ENCODE peak calls at places on chromosomes 1 and 21, in five cellular contexts. M, J, E, N and F are unnamed samples.
A peak's percentile ranks its signal among the peaks of the same experiment; 100 is the strongest.

GRCh38 chr1:228285661-228286504 is 78.0 kb downstream of the OBSCN start:
- DNase-seq in M (peak; percentile 57), J (no peak), E (no peak), N (no peak), F (no peak)

GRCh38 chr1:179881642-179882252 is 338 bp upstream of the TOR1AIP1 start:
- DNase-seq in M (peak; percentile 94), J (peak; percentile 83), E (peak; percentile 93), N (no peak), F (peak; percentile 97)

GRCh38 chr1:43651188-43651587 is 1.2 kb downstream of the KDM4A start:
- DNase-seq in M (no peak), J (no peak), E (no peak), N (no peak), F (no peak)

GRCh38 chr1:99645199-99645598 is 714 bp upstream of the PALMD start:
- DNase-seq in M (peak; percentile 78), J (no peak), E (peak; percentile 64), N (no peak), F (peak; percentile 61)

GRCh38 chr21:35770101-35770945 is 290.0 kb downstream of the SETD4 start:
- DNase-seq in M (no peak), J (no peak), E (no peak), N (no peak), F (no peak)

GRCh38 chr1:235741294-235741693 is 91.7 kb upstream of the GNG4 start:
- DNase-seq in M (no peak), J (no peak), E (peak; percentile 54), N (no peak), F (peak; percentile 89)

GRCh38 chr1:178267646-178268094 is 173.8 kb downstream of the RASAL2 start:
- DNase-seq in M (no peak), J (peak; percentile 86), E (peak; percentile 17), N (no peak), F (peak; percentile 53)

GRCh38 chr1:23742670-23743286 is 493 bp upstream of the ELOA start:
- DNase-seq in M (peak; percentile 62), J (peak; percentile 75), E (no peak), N (no peak), F (no peak)

GRCh38 chr1:6601865-6602668 is 602 bp downstream of the KLHL21 start:
- DNase-seq in M (no peak), J (peak; percentile 55), E (peak; percentile 50), N (peak; percentile 64), F (peak; percentile 68)

GRCh38 chr1:92380867-92381266 is 82.0 kb downstream of the RPAP2 start:
- DNase-seq in M (no peak), J (no peak), E (no peak), N (no peak), F (peak; percentile 33)

GRCh38 chr1:20470174-20470573 is 15.8 kb downstream of the CAMK2N1 start:
- DNase-seq in M (no peak), J (no peak), E (no peak), N (no peak), F (no peak)

GRCh38 chr21:38505654-38506523 is 7.6 kb upstream of the ERG start:
- DNase-seq in M (no peak), J (peak; percentile 82), E (peak; percentile 73), N (peak; percentile 75), F (peak; percentile 89)

GRCh38 chr1:207798847-207799246 is 47.0 kb downstream of the CD46 start:
- DNase-seq in M (no peak), J (no peak), E (no peak), N (no peak), F (peak; percentile 65)

GRCh38 chr1:115953180-115953579 is 23.1 kb upstream of the SLC22A15 start:
- DNase-seq in M (no peak), J (no peak), E (no peak), N (no peak), F (no peak)

GRCh38 chr1:199978408-199978940 is 49.0 kb upstream of the NR5A2 start:
- DNase-seq in M (no peak), J (no peak), E (peak; percentile 2), N (no peak), F (peak; percentile 27)

GRCh38 chr21:45128613-45129226 is 54.3 kb downstream of the ADARB1 start:
- DNase-seq in M (no peak), J (peak; percentile 64), E (peak; percentile 72), N (peak; percentile 72), F (peak; percentile 79)

GRCh38 chr1:22870201-22870871 is 102.3 kb downstream of the LACTBL1 start:
- DNase-seq in M (no peak), J (no peak), E (peak; percentile 45), N (peak; percentile 18), F (no peak)

GRCh38 chr1:36584874-36585759 is 102.4 kb upstream of the CSF3R start:
- DNase-seq in M (no peak), J (no peak), E (no peak), N (no peak), F (no peak)

GRCh38 chr1:85344256-85344694 is 67.8 kb upstream of the BCL10 start:
- DNase-seq in M (no peak), J (peak; percentile 91), E (peak; percentile 52), N (peak; percentile 58), F (peak; percentile 72)

GRCh38 chr1:90562892-90563291 is 154.2 kb downstream of the BARHL2 start:
- DNase-seq in M (no peak), J (no peak), E (no peak), N (no peak), F (no peak)

GRCh38 chr1:116763787-116764465 is 9.7 kb downstream of the CD2 start:
- DNase-seq in M (no peak), J (peak; percentile 72), E (peak; percentile 30), N (peak; percentile 46), F (no peak)

GRCh38 chr1:3069491-3070303 is 694 bp downstream of the PRDM16 start:
- DNase-seq in M (peak; percentile 49), J (peak; percentile 68), E (peak; percentile 25), N (peak; percentile 88), F (peak; percentile 57)

GRCh38 chr1:169546087-169546995 is 39.9 kb downstream of the F5 start:
- DNase-seq in M (peak; percentile 66), J (peak; percentile 90), E (peak; percentile 91), N (peak; percentile 82), F (peak; percentile 94)

GRCh38 chr1:16073490-16074104 is at the start of gene FAM131C:
- DNase-seq in M (no peak), J (peak; percentile 65), E (no peak), N (peak; percentile 71), F (no peak)

GRCh38 chr1:56575865-56576264 is 3.5 kb downstream of the PLPP3 start:
- DNase-seq in M (no peak), J (no peak), E (no peak), N (no peak), F (peak; percentile 26)

GRCh38 chr1:44842763-44843655 is at the start of gene PTCH2:
- DNase-seq in M (peak; percentile 77), J (peak; percentile 96), E (peak; percentile 42), N (peak; percentile 96), F (peak; percentile 67)

GRCh38 chr1:197272791-197273190 is 4.7 kb downstream of the CRB1 start:
- DNase-seq in M (no peak), J (no peak), E (no peak), N (no peak), F (no peak)

GRCh38 chr1:197269053-197269452 is 1.0 kb downstream of the CRB1 start:
- DNase-seq in M (no peak), J (no peak), E (no peak), N (peak; percentile 6), F (no peak)

GRCh38 chr1:197265168-197265567 is 2.9 kb upstream of the CRB1 start:
- DNase-seq in M (no peak), J (no peak), E (no peak), N (no peak), F (no peak)

DNA sequence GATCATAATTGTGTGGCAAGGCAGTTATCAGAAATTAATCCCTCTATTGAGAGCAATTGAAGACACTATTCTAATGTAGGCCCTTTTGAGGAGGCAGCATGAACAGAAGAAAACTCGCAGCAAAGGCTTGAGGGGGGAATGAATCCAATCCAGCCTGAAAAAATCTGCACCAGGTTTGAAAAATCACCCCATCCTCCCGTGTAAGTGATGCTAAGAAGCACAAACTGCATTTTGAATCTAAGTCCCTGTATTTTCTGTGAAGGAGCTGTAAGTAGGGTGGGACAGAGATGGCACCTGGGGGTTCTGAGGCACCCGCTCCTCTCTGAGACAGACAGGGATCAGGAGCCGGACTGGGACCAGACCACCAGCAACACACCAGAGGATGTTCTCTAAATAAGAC is at the start of gene CRB1:
- DNase-seq in M (no peak), J (peak; percentile 45), E (peak; percentile 10), N (peak; percentile 14), F (peak; percentile 7)
- H3K4me3 ChIP-seq in M (no peak within 1 kb of the TSS), J (no peak within 1 kb of the TSS), E (no peak within 1 kb of the TSS), N (no peak within 1 kb of the TSS), F (no peak within 1 kb of the TSS)

GRCh38 chr1:47787560-47787959 is 209.6 kb downstream of the TRABD2B start:
- DNase-seq in M (no peak), J (no peak), E (no peak), N (no peak), F (no peak)

GRCh38 chr1:47786301-47786700 is 210.9 kb downstream of the TRABD2B start:
- DNase-seq in M (no peak), J (no peak), E (no peak), N (no peak), F (no peak)

GRCh38 chr1:47785118-47785517 is 212.1 kb downstream of the TRABD2B start:
- DNase-seq in M (no peak), J (no peak), E (no peak), N (no peak), F (no peak)

GRCh38 chr1:47784294-47784650 is 212.9 kb downstream of the TRABD2B start:
- DNase-seq in M (no peak), J (no peak), E (no peak), N (no peak), F (no peak)

GRCh38 chr1:47785561-47786271 is 211.5 kb downstream of the TRABD2B start:
- DNase-seq in M (no peak), J (peak; percentile 60), E (no peak), N (peak; percentile 62), F (peak; percentile 69)
- TF ChIP-seq CTCF in M (no peak), J (peak; percentile 43), E (peak; percentile 17), N (peak; percentile 23), F (peak; percentile 72)

GRCh38 chr1:209673631-209674417 is 1.4 kb upstream of the G0S2 start:
- DNase-seq in M (no peak), J (no peak), E (no peak), N (no peak), F (no peak)
- H3K4me3 ChIP-seq in M (no peak overlapping the region), J (peak overlapping the region; percentile 83), E (no peak overlapping the region), N (no peak overlapping the region), F (no peak overlapping the region)

GRCh38 chr1:63968663-63969460 is 195.0 kb downstream of the ROR1 start:
- DNase-seq in M (no peak), J (no peak), E (peak; percentile 54), N (no peak), F (peak; percentile 41)

GRCh38 chr1:63966016-63966415 is 192.2 kb downstream of the ROR1 start:
- DNase-seq in M (no peak), J (no peak), E (no peak), N (no peak), F (no peak)

GRCh38 chr1:63967901-63968300 is 194.1 kb downstream of the ROR1 start:
- DNase-seq in M (no peak), J (no peak), E (no peak), N (no peak), F (no peak)

GRCh38 chr1:63971557-63971956 is 197.7 kb downstream of the ROR1 start:
- DNase-seq in M (no peak), J (no peak), E (no peak), N (no peak), F (no peak)

DNA sequence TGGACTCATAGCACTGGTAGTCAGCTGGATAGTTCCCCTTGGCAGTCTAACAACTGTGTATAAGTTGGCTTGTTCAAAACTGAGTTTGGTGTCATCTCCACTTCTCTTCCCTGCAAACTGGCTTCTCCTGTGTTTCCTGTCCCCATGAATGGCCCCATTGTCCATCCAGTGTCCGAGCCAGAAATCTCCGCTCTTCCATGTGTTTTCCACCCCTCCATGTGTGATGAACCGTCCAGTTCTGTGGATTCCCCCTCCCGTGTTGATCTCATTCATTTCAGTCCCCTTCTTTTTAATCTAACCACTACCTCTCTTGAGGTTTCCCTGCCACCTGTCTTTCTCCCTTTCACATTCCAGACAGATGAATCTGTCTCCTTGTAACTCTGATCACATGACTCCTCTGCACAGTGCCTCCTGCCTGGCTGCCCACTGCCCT is 195.7 kb downstream of the ROR1 start:
- DNase-seq in M (no peak), J (no peak), E (no peak), N (no peak), F (no peak)
- TF ChIP-seq CTCF in M (no peak), J (no peak), E (no peak), N (no peak), F (no peak)